ENCODE peak calls at places on chromosome 2, in eight cellular contexts. One of them, this sample, is unnamed.

GRCh38 chr2:59706729-59707128 is 846.7 kb downstream of the BCL11A start:
- DNase-seq in tibial artery: no peak
- DNase-seq in bronchial epithelial cell: peak
- DNase-seq in GM23338: no peak
- DNase-seq in cardiac fibroblast: no peak
- DNase-seq in transverse colon: no peak
- DNase-seq in AG04449: no peak
- DNase-seq in GM12865: no peak
- DNase-seq in this sample: peak

GRCh38 chr2:23096905-23097602 is 287.9 kb upstream of the KLHL29 start:
- DNase-seq in cardiac fibroblast: no peak
- DNase-seq in AG04449: no peak
- DNase-seq in GM12865: no peak
- DNase-seq in GM23338: no peak
- DNase-seq in transverse colon: no peak
- DNase-seq in bronchial epithelial cell: peak
- DNase-seq in tibial artery: no peak
- DNase-seq in this sample: peak

GRCh38 chr2:62014102-62014501 is 108.6 kb downstream of the COMMD1 start:
- DNase-seq in GM12865: no peak
- DNase-seq in cardiac fibroblast: peak
- DNase-seq in tibial artery: peak
- DNase-seq in GM23338: peak
- DNase-seq in AG04449: peak
- DNase-seq in transverse colon: peak
- DNase-seq in bronchial epithelial cell: peak
- DNase-seq in this sample: peak

GRCh38 chr2:237488295-237488694 is 1.2 kb downstream of the MLPH start:
- DNase-seq in cardiac fibroblast: no peak
- DNase-seq in AG04449: no peak
- DNase-seq in bronchial epithelial cell: no peak
- DNase-seq in transverse colon: no peak
- DNase-seq in tibial artery: no peak
- DNase-seq in GM23338: no peak
- DNase-seq in GM12865: no peak
- DNase-seq in this sample: no peak

GRCh38 chr2:88721268-88721667 is 29.8 kb downstream of the RPIA start:
- DNase-seq in GM23338: no peak
- DNase-seq in cardiac fibroblast: no peak
- DNase-seq in bronchial epithelial cell: no peak
- DNase-seq in transverse colon: no peak
- DNase-seq in GM12865: no peak
- DNase-seq in tibial artery: no peak
- DNase-seq in AG04449: no peak
- DNase-seq in this sample: no peak

GRCh38 chr2:201118957-201119848 is 3.2 kb downstream of the CFLAR start:
- DNase-seq in transverse colon: no peak
- DNase-seq in tibial artery: no peak
- DNase-seq in GM12865: peak
- DNase-seq in GM23338: peak
- DNase-seq in cardiac fibroblast: peak
- DNase-seq in bronchial epithelial cell: no peak
- DNase-seq in AG04449: no peak
- DNase-seq in this sample: no peak

GRCh38 chr2:23622966-23623665 is 238.1 kb downstream of the KLHL29 start:
- DNase-seq in GM12865: no peak
- DNase-seq in cardiac fibroblast: no peak
- DNase-seq in bronchial epithelial cell: no peak
- DNase-seq in transverse colon: no peak
- DNase-seq in GM23338: no peak
- DNase-seq in tibial artery: no peak
- DNase-seq in AG04449: no peak
- DNase-seq in this sample: no peak

GRCh38 chr2:216687646-216688045 is 7.7 kb downstream of the IGFBP5 start:
- DNase-seq in GM23338: peak
- DNase-seq in bronchial epithelial cell: no peak
- DNase-seq in GM12865: peak
- DNase-seq in tibial artery: no peak
- DNase-seq in AG04449: no peak
- DNase-seq in transverse colon: no peak
- DNase-seq in cardiac fibroblast: no peak
- DNase-seq in this sample: no peak

GRCh38 chr2:71884303-71885042 is 263.2 kb downstream of the CYP26B1 start:
- DNase-seq in bronchial epithelial cell: peak
- DNase-seq in tibial artery: no peak
- DNase-seq in GM12865: no peak
- DNase-seq in transverse colon: no peak
- DNase-seq in AG04449: no peak
- DNase-seq in cardiac fibroblast: peak
- DNase-seq in GM23338: no peak
- DNase-seq in this sample: peak

GRCh38 chr2:69036926-69037325 is 23.9 kb downstream of the ANTXR1 start:
- DNase-seq in AG04449: peak
- DNase-seq in GM12865: no peak
- DNase-seq in GM23338: no peak
- DNase-seq in tibial artery: no peak
- DNase-seq in transverse colon: no peak
- DNase-seq in bronchial epithelial cell: no peak
- DNase-seq in cardiac fibroblast: no peak
- DNase-seq in this sample: no peak

GRCh38 chr2:120892967-120893667 is 157.4 kb downstream of the GLI2 start:
- DNase-seq in bronchial epithelial cell: no peak
- DNase-seq in AG04449: no peak
- DNase-seq in tibial artery: no peak
- DNase-seq in transverse colon: no peak
- DNase-seq in cardiac fibroblast: peak
- DNase-seq in GM12865: no peak
- DNase-seq in GM23338: no peak
- DNase-seq in this sample: peak

GRCh38 chr2:29755829-29756228 is 165.6 kb downstream of the ALK start:
- DNase-seq in transverse colon: no peak
- DNase-seq in GM12865: no peak
- DNase-seq in tibial artery: no peak
- DNase-seq in bronchial epithelial cell: no peak
- DNase-seq in cardiac fibroblast: no peak
- DNase-seq in GM23338: no peak
- DNase-seq in AG04449: no peak
- DNase-seq in this sample: no peak

GRCh38 chr2:38262514-38262871 is 114.6 kb downstream of the ATL2 start:
- DNase-seq in GM12865: no peak
- DNase-seq in cardiac fibroblast: no peak
- DNase-seq in tibial artery: no peak
- DNase-seq in transverse colon: no peak
- DNase-seq in GM23338: no peak
- DNase-seq in bronchial epithelial cell: no peak
- DNase-seq in AG04449: no peak
- DNase-seq in this sample: no peak

GRCh38 chr2:152441961-152442360 is 107.0 kb downstream of the FMNL2 start:
- DNase-seq in bronchial epithelial cell: no peak
- DNase-seq in transverse colon: no peak
- DNase-seq in AG04449: no peak
- DNase-seq in cardiac fibroblast: no peak
- DNase-seq in GM12865: peak
- DNase-seq in tibial artery: no peak
- DNase-seq in GM23338: peak
- DNase-seq in this sample: no peak
- TF ChIP-seq CTCF in bronchial epithelial cell: peak
- TF ChIP-seq CTCF in transverse colon: no peak
- TF ChIP-seq CTCF in AG04449: no peak
- TF ChIP-seq CTCF in cardiac fibroblast: no peak
- TF ChIP-seq CTCF in GM12865: peak
- TF ChIP-seq CTCF in tibial artery: no peak
- TF ChIP-seq CTCF in GM23338: peak
- TF ChIP-seq CTCF in this sample: no peak

GRCh38 chr2:218465987-218466633 is 47.2 kb downstream of the VIL1 start:
- DNase-seq in bronchial epithelial cell: peak
- DNase-seq in tibial artery: no peak
- DNase-seq in GM12865: peak
- DNase-seq in AG04449: no peak
- DNase-seq in transverse colon: no peak
- DNase-seq in GM23338: peak
- DNase-seq in cardiac fibroblast: peak
- DNase-seq in this sample: peak
- H3K4me3 ChIP-seq in bronchial epithelial cell: no peak
- H3K4me3 ChIP-seq in tibial artery: no peak
- H3K4me3 ChIP-seq in GM12865: no peak
- H3K4me3 ChIP-seq in AG04449: no peak
- H3K4me3 ChIP-seq in transverse colon: no peak
- H3K4me3 ChIP-seq in GM23338: no peak
- H3K4me3 ChIP-seq in cardiac fibroblast: no peak
- H3K4me3 ChIP-seq in this sample: no peak

GRCh38 chr2:1091895-1092585 is 141.4 kb downstream of the SNTG2 start:
- DNase-seq in transverse colon: no peak
- DNase-seq in cardiac fibroblast: no peak
- DNase-seq in GM23338: no peak
- DNase-seq in tibial artery: no peak
- DNase-seq in bronchial epithelial cell: peak
- DNase-seq in AG04449: no peak
- DNase-seq in GM12865: no peak
- DNase-seq in this sample: peak
- TF ChIP-seq CTCF in transverse colon: no peak
- TF ChIP-seq CTCF in cardiac fibroblast: no peak
- TF ChIP-seq CTCF in GM23338: no peak
- TF ChIP-seq CTCF in tibial artery: no peak
- TF ChIP-seq CTCF in bronchial epithelial cell: no peak
- TF ChIP-seq CTCF in AG04449: no peak
- TF ChIP-seq CTCF in GM12865: no peak
- TF ChIP-seq CTCF in this sample: no peak

GRCh38 chr2:239259173-239259572 is 141.6 kb downstream of the HDAC4 start:
- DNase-seq in bronchial epithelial cell: no peak
- DNase-seq in transverse colon: peak
- DNase-seq in AG04449: no peak
- DNase-seq in tibial artery: no peak
- DNase-seq in cardiac fibroblast: no peak
- DNase-seq in GM12865: peak
- DNase-seq in GM23338: no peak
- DNase-seq in this sample: no peak

GRCh38 chr2:239261796-239262475 is 138.9 kb downstream of the HDAC4 start:
- DNase-seq in bronchial epithelial cell: no peak
- DNase-seq in GM23338: no peak
- DNase-seq in AG04449: no peak
- DNase-seq in cardiac fibroblast: no peak
- DNase-seq in tibial artery: no peak
- DNase-seq in transverse colon: peak
- DNase-seq in GM12865: no peak
- DNase-seq in this sample: no peak

GRCh38 chr2:239259603-239260298 is 141.1 kb downstream of the HDAC4 start:
- DNase-seq in tibial artery: no peak
- DNase-seq in bronchial epithelial cell: no peak
- DNase-seq in GM12865: peak
- DNase-seq in GM23338: no peak
- DNase-seq in cardiac fibroblast: no peak
- DNase-seq in transverse colon: peak
- DNase-seq in AG04449: no peak
- DNase-seq in this sample: no peak

GRCh38 chr2:239261336-239261735 is 139.5 kb downstream of the HDAC4 start:
- DNase-seq in GM12865: no peak
- DNase-seq in transverse colon: no peak
- DNase-seq in cardiac fibroblast: no peak
- DNase-seq in bronchial epithelial cell: no peak
- DNase-seq in AG04449: no peak
- DNase-seq in tibial artery: no peak
- DNase-seq in GM23338: no peak
- DNase-seq in this sample: no peak

GRCh38 chr2:239260546-239261327 is 140.1 kb downstream of the HDAC4 start:
- DNase-seq in bronchial epithelial cell: no peak
- DNase-seq in AG04449: no peak
- DNase-seq in GM12865: no peak
- DNase-seq in GM23338: no peak
- DNase-seq in cardiac fibroblast: no peak
- DNase-seq in transverse colon: peak
- DNase-seq in tibial artery: no peak
- DNase-seq in this sample: no peak
- H3K4me3 ChIP-seq in bronchial epithelial cell: no peak
- H3K4me3 ChIP-seq in AG04449: no peak
- H3K4me3 ChIP-seq in GM12865: no peak
- H3K4me3 ChIP-seq in GM23338: no peak
- H3K4me3 ChIP-seq in cardiac fibroblast: no peak
- H3K4me3 ChIP-seq in transverse colon: no peak
- H3K4me3 ChIP-seq in tibial artery: no peak
- H3K4me3 ChIP-seq in this sample: no peak

DNA sequence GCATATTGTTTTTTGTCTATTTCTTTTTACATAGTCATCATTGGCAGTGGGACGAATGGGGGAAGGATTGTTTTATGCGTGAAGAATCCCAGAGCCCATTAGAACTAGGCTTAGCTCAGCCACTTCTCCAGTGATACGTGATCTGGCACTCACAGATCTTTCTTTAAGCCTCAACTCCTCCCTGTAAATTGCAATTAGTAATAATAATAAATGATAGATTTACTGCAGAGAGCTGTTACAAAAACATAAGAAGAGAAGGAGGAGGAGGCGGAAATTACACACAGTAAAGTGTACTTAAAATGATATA is 629.3 kb downstream of the NRXN1 start:
- DNase-seq in tibial artery: no peak
- DNase-seq in GM23338: no peak
- DNase-seq in GM12865: no peak
- DNase-seq in cardiac fibroblast: no peak
- DNase-seq in transverse colon: no peak
- DNase-seq in bronchial epithelial cell: no peak
- DNase-seq in AG04449: no peak
- DNase-seq in this sample: no peak
- TF ChIP-seq CTCF in tibial artery: no peak
- TF ChIP-seq CTCF in GM23338: no peak
- TF ChIP-seq CTCF in GM12865: no peak
- TF ChIP-seq CTCF in cardiac fibroblast: no peak
- TF ChIP-seq CTCF in transverse colon: no peak
- TF ChIP-seq CTCF in bronchial epithelial cell: no peak
- TF ChIP-seq CTCF in AG04449: no peak
- TF ChIP-seq CTCF in this sample: no peak

DNA sequence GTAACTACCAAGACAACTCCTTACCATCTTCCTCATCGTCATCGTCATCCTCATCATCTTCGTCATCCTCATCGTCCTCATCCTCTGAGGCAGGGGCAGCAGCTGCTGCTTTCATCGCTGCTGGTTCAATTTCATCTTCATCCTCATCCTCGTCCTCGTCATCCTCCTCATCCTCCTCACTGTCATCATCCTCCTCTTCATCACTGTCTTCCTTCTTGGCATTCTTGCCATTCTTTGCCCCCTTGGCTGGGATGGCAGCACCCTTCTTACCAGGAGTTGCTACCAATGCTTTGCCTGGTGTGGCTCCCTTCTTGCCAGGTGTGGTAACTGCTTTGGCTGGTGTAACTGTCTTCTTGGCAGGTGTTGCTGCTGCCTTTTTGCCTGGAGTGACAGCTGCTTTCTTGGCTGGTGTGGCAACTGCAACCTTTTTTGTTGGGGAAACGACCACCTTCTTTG is 2.7 kb downstream of the NCL start:
- DNase-seq in tibial artery: no peak
- DNase-seq in GM23338: no peak
- DNase-seq in bronchial epithelial cell: no peak
- DNase-seq in cardiac fibroblast: no peak
- DNase-seq in transverse colon: no peak
- DNase-seq in AG04449: no peak
- DNase-seq in GM12865: no peak
- DNase-seq in this sample: no peak
- H3K4me3 ChIP-seq in tibial artery: no peak
- H3K4me3 ChIP-seq in GM23338: peak
- H3K4me3 ChIP-seq in bronchial epithelial cell: no peak
- H3K4me3 ChIP-seq in cardiac fibroblast: no peak
- H3K4me3 ChIP-seq in transverse colon: no peak
- H3K4me3 ChIP-seq in AG04449: no peak
- H3K4me3 ChIP-seq in GM12865: no peak
- H3K4me3 ChIP-seq in this sample: no peak

This sample was measured in epithelial cell of esophagus.